ENCODE peak calls at places on chromosomes 1 and 21, in five cellular contexts. One of them, this sample, is unnamed.

GRCh38 chr1:26280333-26281042 is 602 bp downstream of the SH3BGRL3 start:
- DNase-seq in GM13977: peak
- DNase-seq in cardiac fibroblast: peak
- DNase-seq in tibial artery: no peak
- DNase-seq in stimulated activated CD8-positive, alpha-beta memory T cell treated with anti-CD3 and anti-CD28 coated beads, Interleukin-4, amount 100 ng/mL, for 4 hours: no peak
- DNase-seq in this sample: peak

GRCh38 chr21:45427331-45428271 is 22.6 kb downstream of the COL18A1 start:
- DNase-seq in tibial artery: peak
- DNase-seq in cardiac fibroblast: peak
- DNase-seq in GM13977: no peak
- DNase-seq in stimulated activated CD8-positive, alpha-beta memory T cell treated with anti-CD3 and anti-CD28 coated beads, Interleukin-4, amount 100 ng/mL, for 4 hours: no peak
- DNase-seq in this sample: peak

GRCh38 chr21:45593162-45594022 is 50.1 kb upstream of the PCBP3 start:
- DNase-seq in tibial artery: no peak
- DNase-seq in stimulated activated CD8-positive, alpha-beta memory T cell treated with anti-CD3 and anti-CD28 coated beads, Interleukin-4, amount 100 ng/mL, for 4 hours: no peak
- DNase-seq in cardiac fibroblast: no peak
- DNase-seq in GM13977: no peak
- DNase-seq in this sample: no peak

GRCh38 chr1:205076245-205076761 is 8.0 kb downstream of the TMEM81 start:
- DNase-seq in tibial artery: no peak
- DNase-seq in stimulated activated CD8-positive, alpha-beta memory T cell treated with anti-CD3 and anti-CD28 coated beads, Interleukin-4, amount 100 ng/mL, for 4 hours: no peak
- DNase-seq in cardiac fibroblast: no peak
- DNase-seq in GM13977: peak
- DNase-seq in this sample: peak

GRCh38 chr1:98422821-98423220 is 238.7 kb upstream of the SNX7 start:
- DNase-seq in cardiac fibroblast: no peak
- DNase-seq in stimulated activated CD8-positive, alpha-beta memory T cell treated with anti-CD3 and anti-CD28 coated beads, Interleukin-4, amount 100 ng/mL, for 4 hours: no peak
- DNase-seq in tibial artery: no peak
- DNase-seq in GM13977: no peak
- DNase-seq in this sample: peak

GRCh38 chr1:11550664-11551283 is 71.8 kb downstream of the DISP3 start:
- DNase-seq in GM13977: no peak
- DNase-seq in tibial artery: no peak
- DNase-seq in stimulated activated CD8-positive, alpha-beta memory T cell treated with anti-CD3 and anti-CD28 coated beads, Interleukin-4, amount 100 ng/mL, for 4 hours: no peak
- DNase-seq in cardiac fibroblast: peak
- DNase-seq in this sample: peak

GRCh38 chr21:19853061-19853460 is 1145.1 kb upstream of the NCAM2 start:
- DNase-seq in cardiac fibroblast: no peak
- DNase-seq in GM13977: no peak
- DNase-seq in tibial artery: no peak
- DNase-seq in stimulated activated CD8-positive, alpha-beta memory T cell treated with anti-CD3 and anti-CD28 coated beads, Interleukin-4, amount 100 ng/mL, for 4 hours: no peak
- DNase-seq in this sample: no peak

GRCh38 chr1:232009741-232010140 is 383.2 kb downstream of the DISC1 start:
- DNase-seq in stimulated activated CD8-positive, alpha-beta memory T cell treated with anti-CD3 and anti-CD28 coated beads, Interleukin-4, amount 100 ng/mL, for 4 hours: no peak
- DNase-seq in GM13977: no peak
- DNase-seq in tibial artery: no peak
- DNase-seq in cardiac fibroblast: no peak
- DNase-seq in this sample: no peak

GRCh38 chr1:44405041-44405803 is at the start of gene RNF220:
- DNase-seq in cardiac fibroblast: peak
- DNase-seq in GM13977: no peak
- DNase-seq in stimulated activated CD8-positive, alpha-beta memory T cell treated with anti-CD3 and anti-CD28 coated beads, Interleukin-4, amount 100 ng/mL, for 4 hours: no peak
- DNase-seq in tibial artery: peak
- DNase-seq in this sample: peak

GRCh38 chr21:20999567-21000169 is 1.5 kb downstream of the NCAM2 start:
- DNase-seq in tibial artery: no peak
- DNase-seq in stimulated activated CD8-positive, alpha-beta memory T cell treated with anti-CD3 and anti-CD28 coated beads, Interleukin-4, amount 100 ng/mL, for 4 hours: no peak
- DNase-seq in cardiac fibroblast: peak
- DNase-seq in GM13977: peak
- DNase-seq in this sample: peak

GRCh38 chr1:192573499-192573898 is 2.1 kb upstream of the RGS1 start:
- DNase-seq in tibial artery: no peak
- DNase-seq in GM13977: no peak
- DNase-seq in cardiac fibroblast: peak
- DNase-seq in stimulated activated CD8-positive, alpha-beta memory T cell treated with anti-CD3 and anti-CD28 coated beads, Interleukin-4, amount 100 ng/mL, for 4 hours: no peak
- DNase-seq in this sample: peak

GRCh38 chr1:84632975-84633427 is 57.3 kb downstream of the SSX2IP start:
- DNase-seq in GM13977: no peak
- DNase-seq in stimulated activated CD8-positive, alpha-beta memory T cell treated with anti-CD3 and anti-CD28 coated beads, Interleukin-4, amount 100 ng/mL, for 4 hours: no peak
- DNase-seq in cardiac fibroblast: peak
- DNase-seq in tibial artery: no peak
- DNase-seq in this sample: peak

GRCh38 chr21:45644041-45644906 is 749 bp downstream of the PCBP3 start:
- DNase-seq in stimulated activated CD8-positive, alpha-beta memory T cell treated with anti-CD3 and anti-CD28 coated beads, Interleukin-4, amount 100 ng/mL, for 4 hours: no peak
- DNase-seq in cardiac fibroblast: peak
- DNase-seq in tibial artery: no peak
- DNase-seq in GM13977: no peak
- DNase-seq in this sample: no peak

GRCh38 chr1:228029281-228029680 is 22.5 kb downstream of the WNT3A start:
- DNase-seq in GM13977: no peak
- DNase-seq in cardiac fibroblast: no peak
- DNase-seq in stimulated activated CD8-positive, alpha-beta memory T cell treated with anti-CD3 and anti-CD28 coated beads, Interleukin-4, amount 100 ng/mL, for 4 hours: no peak
- DNase-seq in tibial artery: peak
- DNase-seq in this sample: no peak

GRCh38 chr1:86703696-86704455 is 500 bp upstream of the SH3GLB1 start:
- DNase-seq in tibial artery: no peak
- DNase-seq in stimulated activated CD8-positive, alpha-beta memory T cell treated with anti-CD3 and anti-CD28 coated beads, Interleukin-4, amount 100 ng/mL, for 4 hours: no peak
- DNase-seq in GM13977: peak
- DNase-seq in cardiac fibroblast: no peak
- DNase-seq in this sample: no peak

GRCh38 chr1:3427711-3428704 is 26.5 kb upstream of the ARHGEF16 start:
- DNase-seq in GM13977: no peak
- DNase-seq in cardiac fibroblast: no peak
- DNase-seq in tibial artery: no peak
- DNase-seq in stimulated activated CD8-positive, alpha-beta memory T cell treated with anti-CD3 and anti-CD28 coated beads, Interleukin-4, amount 100 ng/mL, for 4 hours: no peak
- DNase-seq in this sample: no peak

GRCh38 chr21:31196724-31197123 is 147.3 kb downstream of the TIAM1 start:
- DNase-seq in tibial artery: no peak
- DNase-seq in GM13977: no peak
- DNase-seq in cardiac fibroblast: no peak
- DNase-seq in stimulated activated CD8-positive, alpha-beta memory T cell treated with anti-CD3 and anti-CD28 coated beads, Interleukin-4, amount 100 ng/mL, for 4 hours: no peak
- DNase-seq in this sample: no peak

GRCh38 chr1:184753608-184754478 is 815 bp downstream of the EDEM3 start:
- DNase-seq in stimulated activated CD8-positive, alpha-beta memory T cell treated with anti-CD3 and anti-CD28 coated beads, Interleukin-4, amount 100 ng/mL, for 4 hours: peak
- DNase-seq in GM13977: no peak
- DNase-seq in tibial artery: peak
- DNase-seq in cardiac fibroblast: peak
- DNase-seq in this sample: peak

GRCh38 chr1:101438359-101438758 is 201.5 kb downstream of the S1PR1 start:
- DNase-seq in stimulated activated CD8-positive, alpha-beta memory T cell treated with anti-CD3 and anti-CD28 coated beads, Interleukin-4, amount 100 ng/mL, for 4 hours: no peak
- DNase-seq in GM13977: no peak
- DNase-seq in cardiac fibroblast: peak
- DNase-seq in tibial artery: no peak
- DNase-seq in this sample: peak

GRCh38 chr1:155125946-155126493 is 1.7 kb upstream of the EFNA1 start:
- DNase-seq in stimulated activated CD8-positive, alpha-beta memory T cell treated with anti-CD3 and anti-CD28 coated beads, Interleukin-4, amount 100 ng/mL, for 4 hours: no peak
- DNase-seq in tibial artery: no peak
- DNase-seq in cardiac fibroblast: peak
- DNase-seq in GM13977: no peak
- DNase-seq in this sample: peak

GRCh38 chr1:56446531-56447098 is 132.7 kb downstream of the PLPP3 start:
- DNase-seq in stimulated activated CD8-positive, alpha-beta memory T cell treated with anti-CD3 and anti-CD28 coated beads, Interleukin-4, amount 100 ng/mL, for 4 hours: no peak
- DNase-seq in cardiac fibroblast: peak
- DNase-seq in tibial artery: peak
- DNase-seq in GM13977: no peak
- DNase-seq in this sample: no peak

GRCh38 chr1:7032992-7033391 is 247.7 kb downstream of the CAMTA1 start:
- DNase-seq in stimulated activated CD8-positive, alpha-beta memory T cell treated with anti-CD3 and anti-CD28 coated beads, Interleukin-4, amount 100 ng/mL, for 4 hours: no peak
- DNase-seq in cardiac fibroblast: no peak
- DNase-seq in GM13977: no peak
- DNase-seq in tibial artery: no peak
- DNase-seq in this sample: no peak

This sample was measured in AG20443.